ENCODE peak calls at places on chromosome 15, in eight cellular contexts. S, E, R, A, W, Y, U and N are unnamed samples.
A peak's percentile ranks its signal among the peaks of the same experiment; 100 is the strongest.

GRCh38 chr15:40320931-40321371 is 2.5 kb upstream of the INAFM2 start:
- DNase-seq in Y (peak; percentile 78), U (peak; percentile 65), E (peak; percentile 75), W (no peak), S (peak; percentile 48), R (no peak), A (peak; percentile 77), N (no peak)

GRCh38 chr15:72847806-72848205 is 64.2 kb upstream of the ADPGK start:
- DNase-seq in S (no peak), W (no peak), E (no peak), A (no peak), Y (no peak), R (no peak), U (no peak), N (no peak)

GRCh38 chr15:36831125-36831914 is 251.9 kb downstream of the CDIN1 start:
- DNase-seq in A (no peak), U (peak; percentile 88), R (no peak), W (no peak), E (peak; percentile 39), Y (no peak), S (no peak), N (no peak)

GRCh38 chr15:38459480-38459879 is 5.6 kb downstream of the FAM98B start:
- DNase-seq in A (no peak), R (no peak), S (no peak), Y (no peak), U (no peak), E (no peak), W (no peak), N (no peak)

GRCh38 chr15:80182611-80183210 is 29.9 kb downstream of the FAH start:
- DNase-seq in U (peak; percentile 50), R (no peak), A (peak; percentile 29), Y (no peak), E (peak; percentile 84), W (no peak), S (no peak), N (no peak)

GRCh38 chr15:73283341-73283962 is 85.3 kb downstream of the HCN4 start:
- DNase-seq in R (no peak), W (no peak), U (no peak), S (no peak), Y (no peak), A (no peak), E (no peak), N (no peak)

GRCh38 chr15:93942140-93942808 is 289.1 kb upstream of the MCTP2 start:
- DNase-seq in A (no peak), E (no peak), R (no peak), U (no peak), S (no peak), W (no peak), Y (no peak), N (no peak)

GRCh38 chr15:99306694-99307338 is 55.5 kb downstream of the LRRC28 start:
- DNase-seq in R (no peak), E (peak; percentile 15), S (no peak), A (peak; percentile 76), U (no peak), Y (peak; percentile 62), W (peak; percentile 47), N (no peak)

GRCh38 chr15:80174017-80174746 is 21.4 kb downstream of the FAH start:
- DNase-seq in U (peak; percentile 37), W (no peak), E (peak; percentile 92), S (no peak), R (no peak), Y (no peak), A (no peak), N (no peak)

GRCh38 chr15:40873625-40874561 is at the start of gene RHOV:
- DNase-seq in U (peak; percentile 29), A (peak; percentile 85), Y (peak; percentile 86), E (peak; percentile 31), S (peak; percentile 83), R (no peak), W (peak; percentile 63), N (no peak)

GRCh38 chr15:89809093-89809786 is 5.4 kb downstream of the ANPEP start:
- DNase-seq in W (no peak), S (no peak), U (no peak), R (no peak), A (no peak), Y (peak; percentile 57), E (peak; percentile 52), N (no peak)

GRCh38 chr15:66057089-66057488 is 187.8 kb downstream of the RAB11A start:
- DNase-seq in W (no peak), Y (peak; percentile 56), R (no peak), A (no peak), E (no peak), U (no peak), S (no peak), N (no peak)
- H3K27ac ChIP-seq in W (no peak overlapping the region), Y (no peak overlapping the region), R (no peak overlapping the region), A (no peak overlapping the region), E (no peak overlapping the region), U (no peak overlapping the region), S (no peak overlapping the region), N (no peak overlapping the region)

DNA sequence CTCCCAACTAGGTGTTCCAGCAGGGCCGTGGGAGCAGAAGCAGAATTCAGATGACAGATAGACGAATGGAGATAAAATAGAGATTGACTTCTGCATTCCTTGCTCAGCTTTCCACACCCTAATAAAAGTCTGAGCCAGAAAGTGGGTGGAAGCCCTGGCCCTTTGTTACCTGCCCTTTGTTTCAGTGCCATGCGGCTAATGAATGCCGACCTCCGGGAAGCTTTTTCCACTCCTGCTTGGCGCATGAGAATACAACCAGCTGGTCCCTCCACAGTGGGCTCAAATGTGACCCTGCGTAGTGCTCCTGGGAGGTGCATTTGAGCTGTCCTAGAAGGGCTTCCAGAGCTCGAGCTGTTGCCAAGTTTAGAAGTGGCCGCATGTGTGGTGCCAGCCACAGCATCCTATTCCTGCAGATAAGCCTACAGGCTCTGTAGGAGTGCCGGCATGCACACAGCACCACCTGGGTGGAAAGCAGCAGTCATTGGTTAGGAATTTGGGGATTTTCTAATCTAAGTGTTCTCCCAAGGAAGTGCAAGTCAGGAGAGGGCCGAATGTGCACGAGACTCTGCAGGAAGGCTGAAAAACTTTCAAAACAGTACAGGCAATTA is 94.6 kb downstream of the SLCO3A1 start:
- DNase-seq in U (no peak), W (no peak), R (no peak), E (peak; percentile 16), Y (peak; percentile 39), S (peak; percentile 55), A (peak; percentile 37), N (no peak)
- H3K27ac ChIP-seq in U (no peak overlapping the region), W (no peak overlapping the region), R (no peak overlapping the region), E (no peak overlapping the region), Y (no peak overlapping the region), S (peak overlapping the region; percentile 70), A (peak overlapping the region; percentile 85), N (peak overlapping the region; percentile 73)

GRCh38 chr15:70835415-70835814 is 18.5 kb downstream of the LARP6 start:
- DNase-seq in E (no peak), W (no peak), U (no peak), R (peak; percentile 83), S (no peak), Y (no peak), A (no peak), N (no peak)
- H3K27ac ChIP-seq in E (no peak overlapping the region), W (no peak overlapping the region), U (no peak overlapping the region), R (peak overlapping the region; percentile 73), S (no peak overlapping the region), Y (no peak overlapping the region), A (no peak overlapping the region), N (no peak overlapping the region)

GRCh38 chr15:53549697-53550315 is 209.7 kb downstream of the WDR72 start:
- DNase-seq in R (no peak), U (no peak), A (no peak), W (no peak), Y (no peak), E (no peak), S (no peak), N (peak; percentile 37)
- H3K27ac ChIP-seq in R (no peak overlapping the region), U (no peak overlapping the region), A (no peak overlapping the region), W (no peak overlapping the region), Y (no peak overlapping the region), E (no peak overlapping the region), S (no peak overlapping the region), N (no peak overlapping the region)

GRCh38 chr15:49712846-49713450 is 92.1 kb downstream of the DTWD1 start:
- DNase-seq in S (no peak), Y (no peak), A (no peak), E (no peak), W (no peak), U (no peak), R (no peak), N (no peak)

GRCh38 chr15:49718846-49719245 is 98.0 kb downstream of the DTWD1 start:
- DNase-seq in Y (no peak), A (no peak), E (no peak), S (no peak), R (no peak), W (no peak), U (no peak), N (no peak)

GRCh38 chr15:49715213-49715612 is 94.4 kb downstream of the DTWD1 start:
- DNase-seq in W (no peak), U (no peak), R (no peak), E (no peak), A (no peak), S (no peak), Y (no peak), N (no peak)

GRCh38 chr15:49718234-49718633 is 97.4 kb downstream of the DTWD1 start:
- DNase-seq in E (peak; percentile 83), W (no peak), S (no peak), A (no peak), Y (no peak), U (no peak), R (no peak), N (no peak)

GRCh38 chr15:49715701-49716100 is 94.9 kb downstream of the DTWD1 start:
- DNase-seq in R (no peak), E (no peak), A (no peak), Y (no peak), S (no peak), W (no peak), U (no peak), N (no peak)
- H3K27ac ChIP-seq in R (no peak overlapping the region), E (no peak overlapping the region), A (no peak overlapping the region), Y (no peak overlapping the region), S (no peak overlapping the region), W (no peak overlapping the region), U (no peak overlapping the region), N (no peak overlapping the region)

DNA sequence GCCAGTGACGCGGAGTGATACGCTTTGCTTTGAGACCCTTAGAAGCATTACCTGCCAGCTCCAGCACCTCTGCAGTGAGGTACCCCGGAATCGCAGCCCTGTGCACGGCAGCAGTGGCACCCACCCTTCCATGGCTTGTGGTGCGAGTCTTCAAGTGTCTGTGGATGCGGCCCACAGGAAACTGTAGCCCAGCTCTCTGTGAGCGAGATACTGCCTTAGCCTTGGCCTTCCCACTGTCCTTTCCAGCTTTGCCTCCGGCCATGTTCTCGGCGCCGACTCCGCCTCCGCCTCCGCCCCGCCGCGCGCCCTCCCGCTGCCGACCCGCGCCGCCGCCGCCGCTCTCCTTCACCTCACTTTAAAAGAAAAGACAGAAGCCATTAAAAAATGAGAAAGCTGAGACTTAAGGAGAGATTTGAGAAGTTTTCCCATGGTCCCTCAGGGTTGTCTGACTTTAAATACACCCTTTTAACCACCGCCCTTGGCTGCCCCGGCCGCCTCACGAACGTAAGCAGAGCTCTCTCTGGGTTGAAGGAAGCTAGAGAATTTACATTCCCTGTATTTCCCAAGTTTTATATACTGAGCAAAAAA is 78.5 kb upstream of the FAM174B start:
- DNase-seq in R (no peak), U (no peak), Y (no peak), W (no peak), S (peak; percentile 80), A (no peak), E (peak; percentile 59), N (no peak)
- H3K27ac ChIP-seq in R (peak overlapping the region; percentile 77), U (no peak overlapping the region), Y (no peak overlapping the region), W (no peak overlapping the region), S (peak overlapping the region; percentile 82), A (no peak overlapping the region), E (no peak overlapping the region), N (no peak overlapping the region)

GRCh38 chr15:57505056-57505713 is 86.5 kb upstream of the MYZAP start:
- DNase-seq in S (peak; percentile 55), W (no peak), A (no peak), E (peak; percentile 16), R (no peak), U (peak; percentile 34), Y (no peak), N (no peak)
- H3K27ac ChIP-seq in S (peak overlapping the region; percentile 64), W (peak overlapping the region; percentile 79), A (peak overlapping the region; percentile 95), E (no peak overlapping the region), R (peak overlapping the region; percentile 71), U (peak overlapping the region; percentile 85), Y (no peak overlapping the region), N (peak overlapping the region; percentile 94)